ENCODE peak calls at places on chromosomes 6 and 20, in six cellular contexts. S is psoas muscle, M is right atrium auricular region, T is colonic mucosa, G is heart right ventricle, E is neural progenitor cell. N is an unnamed sample.
A peak's percentile ranks its signal among the peaks of the same experiment; 100 is the strongest.

GRCh38 chr20:44733341-44734069 is 12.2 kb upstream of the KCNK15 start:
- DNase-seq in E (peak; percentile 81), S (peak; percentile 66), M (peak; percentile 77), G (peak; percentile 66), T (peak; percentile 63), N (peak; percentile 64)

GRCh38 chr6:30411515-30412207 is 66.7 kb downstream of the RPP21 start:
- DNase-seq in M (no peak), E (peak; percentile 79), S (peak; percentile 41), G (peak; percentile 36), T (peak; percentile 43), N (peak; percentile 19)

GRCh38 chr20:54267510-54268003 is 59.7 kb downstream of the PFDN4 start:
- DNase-seq in G (no peak), T (no peak), E (peak; percentile 27), M (no peak), S (no peak), N (no peak)

GRCh38 chr20:32285082-32285620 is 7.7 kb downstream of the KIF3B start:
- DNase-seq in E (no peak), S (no peak), M (no peak), T (no peak), G (no peak), N (no peak)

GRCh38 chr6:125913864-125914351 is 42.7 kb upstream of the HINT3 start:
- DNase-seq in G (no peak), M (no peak), E (no peak), T (peak; percentile 79), S (no peak), N (peak; percentile 24)

GRCh38 chr6:125781307-125781868 is 9.4 kb upstream of the NCOA7 start:
- DNase-seq in G (no peak), T (no peak), E (no peak), S (no peak), M (no peak), N (peak; percentile 49)

GRCh38 chr6:382883-383420 is 8.6 kb upstream of the IRF4 start:
- DNase-seq in E (no peak), S (no peak), T (no peak), M (no peak), G (no peak), N (no peak)

GRCh38 chr20:1879934-1880333 is 15.3 kb upstream of the SIRPA start:
- DNase-seq in T (no peak), S (no peak), M (no peak), E (no peak), G (no peak), N (no peak)

GRCh38 chr6:165804331-165805066 is 141.5 kb upstream of the PDE10A start:
- DNase-seq in M (no peak), T (no peak), E (peak; percentile 39), S (no peak), G (peak; percentile 46), N (no peak)

GRCh38 chr20:62244644-62245108 is 6.4 kb downstream of the OSBPL2 start:
- DNase-seq in T (no peak), E (no peak), G (no peak), S (no peak), M (no peak), N (no peak)

GRCh38 chr20:62246872-62247652 is 8.7 kb downstream of the OSBPL2 start:
- DNase-seq in G (peak; percentile 59), S (peak; percentile 69), T (no peak), E (no peak), M (no peak), N (no peak)

GRCh38 chr20:62243906-62244515 is 5.7 kb downstream of the OSBPL2 start:
- DNase-seq in T (no peak), G (no peak), S (no peak), M (no peak), E (no peak), N (no peak)

GRCh38 chr20:62245911-62246280 is 7.6 kb downstream of the OSBPL2 start:
- DNase-seq in S (no peak), E (no peak), T (no peak), G (no peak), M (no peak), N (no peak)

GRCh38 chr20:62246431-62246830 is 8.1 kb downstream of the OSBPL2 start:
- DNase-seq in M (no peak), G (no peak), E (no peak), S (no peak), T (no peak), N (no peak)
- H3K4me1 ChIP-seq in M (no peaks in the 10 kb centered on the region), G (peaks cover 52% of the 10 kb centered on the region), E (no peaks in the 10 kb centered on the region), S (peaks cover 60% of the 10 kb centered on the region), T (peaks cover 7% of the 10 kb centered on the region), N (no peaks in the 10 kb centered on the region)

DNA sequence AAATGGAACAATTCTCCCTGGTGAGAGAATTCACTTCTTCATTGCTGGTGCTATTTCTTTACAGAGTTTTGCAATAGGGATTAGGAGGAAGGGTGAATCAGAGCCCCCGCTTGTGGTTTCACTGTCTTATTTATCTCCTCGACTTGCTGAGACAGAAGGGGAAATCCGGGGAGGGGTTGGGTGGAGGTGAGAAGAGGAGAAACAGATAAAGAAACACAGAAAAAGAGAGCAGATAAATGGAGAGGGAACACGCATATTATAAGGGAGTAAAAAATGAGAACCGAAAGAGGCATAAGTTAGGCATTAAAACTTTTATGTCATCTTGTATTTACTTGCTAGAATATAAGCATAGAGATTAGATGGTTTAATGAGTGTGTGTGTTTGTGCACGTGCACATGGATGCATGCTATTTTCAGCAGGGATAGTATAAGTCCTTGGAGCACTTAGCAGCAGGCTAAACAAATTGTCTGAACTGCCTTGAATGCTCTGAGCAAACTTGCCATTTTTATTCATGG is 105.0 kb downstream of the OLIG3 start:
- DNase-seq in M (no peak), E (no peak), T (peak; percentile 32), S (no peak), G (no peak), N (no peak)
- TF ChIP-seq CTCF in M (no peak), E (no peak), T (no peak), S (no peak), G (no peak), N (no peak)

GRCh38 chr20:57403216-57403615 is 12.0 kb downstream of the RBM38 start:
- DNase-seq in M (no peak), G (no peak), T (no peak), S (no peak), E (no peak), N (no peak)
- H3K4me1 ChIP-seq in M (no peaks in the 10 kb centered on the region), G (peaks cover 34% of the 10 kb centered on the region), T (peaks cover 18% of the 10 kb centered on the region), S (peaks cover 86% of the 10 kb centered on the region), E (peaks cover 17% of the 10 kb centered on the region), N (no peaks in the 10 kb centered on the region)

GRCh38 chr6:138372711-138373463 is 4.8 kb upstream of the SMIM28 start:
- DNase-seq in G (no peak), S (no peak), M (no peak), T (no peak), E (no peak), N (no peak)
- TF ChIP-seq CTCF in G (no peak), S (peak; percentile 12), M (peak; percentile 16), T (no peak), E (no peak), N (no peak)

DNA sequence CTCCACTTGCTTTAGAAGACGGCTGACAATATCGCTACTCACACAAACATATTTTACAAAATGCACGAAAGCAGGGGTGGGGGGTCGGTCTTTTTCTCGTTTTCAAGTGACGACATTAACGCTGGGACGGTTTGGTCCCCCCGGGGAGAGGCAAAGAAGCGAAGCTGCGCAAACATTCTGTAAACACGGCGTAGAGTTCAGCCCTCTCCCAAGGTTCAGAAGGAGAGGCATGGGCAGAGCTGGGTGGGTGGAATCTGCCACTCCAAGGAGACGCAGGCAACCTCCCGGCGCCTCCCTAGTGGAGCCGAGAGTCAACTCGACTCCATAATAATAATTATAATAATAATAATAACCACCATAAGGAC is 2.4 kb downstream of the NKX2-2 start:
- DNase-seq in M (no peak), T (no peak), S (no peak), E (peak; percentile 47), G (no peak), N (no peak)
- H3K4me1 ChIP-seq in M (no peaks in the 10 kb centered on the region), T (no peaks in the 10 kb centered on the region), S (peaks cover 30% of the 10 kb centered on the region), E (peaks cover 50% of the 10 kb centered on the region), G (peaks cover 18% of the 10 kb centered on the region), N (peaks cover 23% of the 10 kb centered on the region)

GRCh38 chr6:134020968-134021367 is 31.5 kb downstream of the SLC2A12 start:
- DNase-seq in G (no peak), E (no peak), M (no peak), T (no peak), S (no peak), N (no peak)
- TF ChIP-seq CTCF in G (no peak), E (no peak), M (no peak), T (no peak), S (no peak), N (no peak)

GRCh38 chr20:10651227-10651990 is 22.4 kb downstream of the JAG1 start:
- DNase-seq in T (no peak), G (no peak), E (no peak), S (no peak), M (no peak), N (no peak)
- H3K4me1 ChIP-seq in T (peaks cover 12% of the 10 kb centered on the region), G (peaks cover 62% of the 10 kb centered on the region), E (peaks cover 70% of the 10 kb centered on the region), S (peaks cover 31% of the 10 kb centered on the region), M (no peaks in the 10 kb centered on the region), N (peaks cover 5% of the 10 kb centered on the region)